ENCODE peak calls at places on chromosomes 5 and 9, in six cellular contexts. R is lung, G is pancreas, P is psoas muscle, V is upper lobe of right lung, L is AG04450. F is an unnamed sample.

GRCh38 chr5:123549256-123549904 is 37.4 kb downstream of the CSNK1G3 start:
- DNase-seq in R (no peak), G (no peak), P (no peak), V (no peak), L (no peak), F (no peak)

GRCh38 chr5:14853685-14854084 is 17.9 kb downstream of the ANKH start:
- DNase-seq in R (no peak), G (no peak), P (no peak), V (no peak), L (no peak), F (no peak)

GRCh38 chr9:2726620-2727335 is 9.5 kb downstream of the KCNV2 start:
- DNase-seq in R (no peak), G (no peak), P (no peak), V (no peak), L (no peak), F (no peak)

GRCh38 chr9:136258786-136259516 is 13.3 kb upstream of the QSOX2 start:
- DNase-seq in R (no peak), G (no peak), P (no peak), V (no peak), L (no peak), F (no peak)

GRCh38 chr5:110159202-110159601 is 469.5 kb downstream of the MAN2A1 start:
- DNase-seq in R (no peak), G (no peak), P (no peak), V (no peak), L (no peak), F (peak; percentile 68)

GRCh38 chr5:6556802-6557102 is 76.1 kb downstream of the NSUN2 start:
- DNase-seq in R (no peak), G (no peak), P (no peak), V (no peak), L (no peak), F (no peak)

GRCh38 chr9:87703636-87704276 is 22.2 kb upstream of the CTSL start:
- DNase-seq in R (peak; percentile 25), G (peak; percentile 77), P (no peak), V (no peak), L (no peak), F (no peak)

GRCh38 chr9:36499156-36499886 is 73.4 kb upstream of the MELK start:
- DNase-seq in R (no peak), G (no peak), P (no peak), V (no peak), L (no peak), F (no peak)

GRCh38 chr5:64594601-64595518 is 89.0 kb downstream of the RGS7BP start:
- DNase-seq in R (no peak), G (no peak), P (no peak), V (no peak), L (no peak), F (peak; percentile 15)

GRCh38 chr5:53331463-53331862 is 149.0 kb upstream of the FST start:
- DNase-seq in R (no peak), G (no peak), P (no peak), V (no peak), L (peak; percentile 50), F (peak; percentile 90)

GRCh38 chr5:90933298-90933697 is 374.7 kb downstream of the ADGRV1 start:
- DNase-seq in R (no peak), G (no peak), P (no peak), V (no peak), L (no peak), F (no peak)

GRCh38 chr9:27188426-27188825 is 79.4 kb downstream of the TEK start:
- DNase-seq in R (no peak), G (no peak), P (no peak), V (no peak), L (no peak), F (no peak)

GRCh38 chr5:162683280-162683679 is 615.7 kb downstream of the GABRG2 start:
- DNase-seq in R (no peak), G (no peak), P (no peak), V (no peak), L (no peak), F (no peak)

GRCh38 chr9:74742792-74743389 is 144.8 kb downstream of the TRPM6 start:
- DNase-seq in R (no peak), G (no peak), P (no peak), V (no peak), L (peak; percentile 15), F (peak; percentile 26)

GRCh38 chr9:98101868-98102273 is 17.2 kb downstream of the TRIM14 start:
- DNase-seq in R (no peak), G (no peak), P (no peak), V (peak; percentile 76), L (no peak), F (no peak)

GRCh38 chr5:73136277-73136606 is 15.9 kb downstream of the TMEM171 start:
- DNase-seq in R (no peak), G (no peak), P (no peak), V (no peak), L (no peak), F (no peak)

GRCh38 chr5:29197636-29198035 is 1995.8 kb upstream of the CDH6 start:
- DNase-seq in R (no peak), G (no peak), P (no peak), V (no peak), L (no peak), F (peak; percentile 51)
- H3K27ac ChIP-seq in R (no peak overlapping the region), G (no peak overlapping the region), P (no peak overlapping the region), V (no peak overlapping the region), L (no peak overlapping the region), F (no peak overlapping the region)

DNA sequence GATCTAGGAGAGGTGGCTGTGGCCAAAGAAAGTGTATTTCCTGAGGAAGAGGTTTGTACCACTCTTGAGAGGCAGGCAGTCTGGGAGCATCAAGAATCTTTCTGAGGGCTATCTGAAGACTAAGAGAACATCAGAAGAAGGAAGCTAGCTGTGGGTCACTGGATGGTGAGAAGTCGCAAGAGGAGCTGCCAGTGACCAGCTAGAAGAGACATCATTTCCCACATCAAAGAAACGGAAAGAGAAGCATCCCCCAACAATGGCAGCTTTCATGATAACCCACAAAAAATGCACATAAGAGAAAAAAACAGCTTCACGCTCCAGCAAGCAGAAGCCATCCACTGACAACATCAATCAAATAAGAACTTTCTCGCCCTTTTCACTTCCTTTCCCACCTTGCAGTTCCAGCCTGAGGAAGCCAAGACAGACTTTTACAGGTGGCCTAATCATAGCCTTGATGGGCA is 25.0 kb upstream of the CEP78 start:
- DNase-seq in R (no peak), G (no peak), P (no peak), V (no peak), L (no peak), F (no peak)
- TF ChIP-seq CTCF in R (no peak), G (no peak), P (no peak), V (no peak), L (no peak), F (no peak)

DNA sequence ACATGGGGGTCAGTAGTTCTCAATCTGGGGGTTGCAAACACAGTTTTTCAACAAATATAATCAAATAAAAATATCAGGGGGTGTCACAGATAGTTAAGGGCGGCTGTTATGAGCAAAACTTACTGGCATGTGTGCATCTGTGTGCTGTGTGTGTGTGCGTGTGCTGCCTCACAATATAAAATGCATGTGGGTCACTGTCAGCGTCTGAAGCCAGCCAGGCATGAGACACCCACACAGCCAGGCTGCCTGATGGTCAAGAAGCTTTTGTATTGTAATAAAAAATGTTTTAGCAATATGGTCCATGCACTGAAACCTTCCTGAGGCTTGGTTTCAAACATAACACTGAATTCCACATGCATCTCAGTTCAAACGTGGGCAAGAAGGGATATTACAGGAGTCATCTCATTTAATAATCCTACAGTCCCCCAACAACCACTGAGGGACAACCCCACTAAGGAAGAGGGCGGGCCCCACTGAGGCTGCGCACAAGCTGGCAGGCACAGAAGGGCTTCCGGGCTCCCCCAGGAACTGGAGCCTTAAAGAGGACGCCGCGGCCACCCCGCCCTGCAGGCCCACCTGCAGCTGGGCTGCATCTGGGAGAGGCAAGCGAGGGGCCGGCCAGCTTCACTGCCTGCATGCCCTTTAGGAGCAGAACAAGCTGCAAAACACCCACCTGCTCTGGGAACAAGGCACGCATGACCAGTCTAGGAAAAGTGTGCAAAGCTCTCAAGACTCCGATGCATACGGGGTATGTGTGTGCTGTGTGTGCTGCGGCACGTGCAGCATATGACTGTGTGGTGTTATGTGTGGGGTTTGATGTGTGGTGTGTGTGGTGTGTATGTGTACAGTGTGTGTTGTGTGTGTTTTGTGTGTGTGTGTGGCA is 14.1 kb downstream of the SEMA4D start:
- DNase-seq in R (no peak), G (no peak), P (no peak), V (no peak), L (no peak), F (no peak)
- H3K27ac ChIP-seq in R (no peak overlapping the region), G (no peak overlapping the region), P (peak overlapping the region; percentile 94), V (no peak overlapping the region), L (no peak overlapping the region), F (no peak overlapping the region)

GRCh38 chr9:110429453-110429852 is 91.8 kb upstream of the TXNDC8 start:
- DNase-seq in R (no peak), G (no peak), P (no peak), V (no peak), L (no peak), F (no peak)
- TF ChIP-seq CTCF in R (no peak), G (no peak), P (no peak), V (no peak), L (peak; percentile 19), F (peak; percentile 21)

GRCh38 chr9:105088499-105088898 is 156.0 kb upstream of the SLC44A1 start:
- DNase-seq in R (no peak), G (no peak), P (no peak), V (no peak), L (no peak), F (no peak)
- H3K27ac ChIP-seq in R (no peak overlapping the region), G (no peak overlapping the region), P (peak overlapping the region; percentile 21), V (no peak overlapping the region), L (no peak overlapping the region), F (no peak overlapping the region)

DNA sequence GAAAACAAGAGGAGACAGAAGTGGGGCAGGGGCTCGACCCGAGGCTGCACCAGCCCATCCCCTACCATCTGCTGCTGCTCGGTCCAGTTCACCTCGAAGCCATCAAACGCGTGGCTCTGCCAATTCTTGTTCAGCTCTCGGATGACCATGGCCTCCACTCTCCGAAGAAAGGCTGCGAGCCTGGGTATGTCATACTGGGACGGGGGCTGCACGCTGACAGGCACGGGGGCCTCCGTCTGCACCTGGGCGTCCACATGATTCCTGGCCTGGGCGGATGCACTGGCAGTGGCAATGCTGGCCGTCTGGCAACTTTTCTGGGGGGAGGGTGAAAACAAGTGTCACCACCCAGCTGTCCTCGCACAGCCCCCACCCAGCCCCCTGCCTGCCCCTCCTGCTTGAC is 16.0 kb downstream of the DYNC2I2 start:
- DNase-seq in R (no peak), G (no peak), P (no peak), V (no peak), L (no peak), F (no peak)
- TF ChIP-seq CTCF in R (no peak), G (no peak), P (no peak), V (no peak), L (no peak), F (no peak)

F was measured in RWPE1.